ENCODE peak calls at places on chromosomes 12 and 14, in seven cellular contexts. P, T, H, I, R, M and W are unnamed samples.

GRCh38 chr12:115338566-115339294 is 654.8 kb upstream of the TBX3 start:
- DNase-seq in R (no peak), P (peak; percentile 16), T (no peak), M (no peak), H (no peak), I (no peak), W (no peak)

GRCh38 chr14:90849787-90850444 is 33.7 kb upstream of the TTC7B start:
- DNase-seq in M (no peak), H (no peak), P (no peak), T (no peak), R (no peak), I (no peak), W (no peak)

GRCh38 chr12:108305520-108305919 is 33.6 kb downstream of the CMKLR1 start:
- DNase-seq in R (no peak), I (peak; percentile 45), T (peak; percentile 97), M (peak; percentile 70), H (no peak), P (peak; percentile 88), W (peak; percentile 86)

GRCh38 chr12:53737494-53737808 is 10.2 kb upstream of the CALCOCO1 start:
- DNase-seq in I (no peak), M (no peak), P (no peak), T (no peak), H (no peak), R (no peak), W (no peak)

GRCh38 chr12:34396861-34397590 is 374.7 kb downstream of the ALG10 start:
- DNase-seq in M (peak; percentile 48), R (no peak), T (peak; percentile 39), H (no peak), I (no peak), P (no peak), W (peak; percentile 54)

GRCh38 chr12:52528641-52529143 is 8.5 kb upstream of the KRT5 start:
- DNase-seq in R (no peak), T (no peak), H (no peak), P (no peak), I (no peak), M (no peak), W (no peak)

GRCh38 chr14:96956464-96957239 is 159.5 kb downstream of the VRK1 start:
- DNase-seq in T (no peak), M (no peak), R (no peak), P (no peak), I (no peak), H (no peak), W (no peak)

GRCh38 chr12:44465139-44465538 is 411.0 kb downstream of the NELL2 start:
- DNase-seq in H (no peak), I (no peak), P (no peak), T (no peak), R (no peak), M (no peak), W (no peak)

GRCh38 chr12:41466762-41467270 is 278.7 kb downstream of the PDZRN4 start:
- DNase-seq in P (peak; percentile 20), I (no peak), H (no peak), R (no peak), T (no peak), M (no peak), W (no peak)

GRCh38 chr12:41274643-41275042 is 86.5 kb downstream of the PDZRN4 start:
- DNase-seq in T (no peak), P (peak; percentile 59), M (no peak), H (no peak), R (no peak), I (no peak), W (no peak)

GRCh38 chr14:51117579-51117978 is 22.7 kb upstream of the TRIM9 start:
- DNase-seq in M (no peak), T (no peak), P (no peak), R (no peak), I (no peak), H (no peak), W (no peak)

GRCh38 chr14:37186865-37187264 is 10.9 kb upstream of the MIPOL1 start:
- DNase-seq in H (no peak), T (no peak), P (no peak), I (no peak), R (no peak), M (no peak), W (no peak)

GRCh38 chr14:34707722-34708121 is 6.7 kb downstream of the CFL2 start:
- DNase-seq in I (no peak), R (no peak), H (no peak), M (no peak), T (no peak), P (no peak), W (no peak)

GRCh38 chr12:25436206-25436912 is 116.7 kb downstream of the LMNTD1 start:
- DNase-seq in P (peak; percentile 72), M (no peak), R (peak; percentile 82), I (peak; percentile 52), T (no peak), H (peak; percentile 63), W (no peak)

GRCh38 chr12:3493225-3494049 is 2.4 kb downstream of the PRMT8 start:
- DNase-seq in I (no peak), P (no peak), T (no peak), R (no peak), M (no peak), H (no peak), W (no peak)

GRCh38 chr12:109598428-109598854 is 24.8 kb downstream of the MVK start:
- DNase-seq in T (no peak), R (no peak), I (no peak), P (no peak), M (no peak), H (no peak), W (no peak)

GRCh38 chr12:109600481-109600880 is 26.9 kb downstream of the MVK start:
- DNase-seq in I (no peak), R (no peak), M (no peak), P (no peak), T (no peak), H (no peak), W (no peak)

GRCh38 chr12:109601557-109601956 is 28.0 kb downstream of the MVK start:
- DNase-seq in R (no peak), M (no peak), T (no peak), P (no peak), H (no peak), I (no peak), W (no peak)

GRCh38 chr12:109599087-109599486 is 25.5 kb downstream of the MVK start:
- DNase-seq in M (no peak), I (no peak), T (no peak), H (no peak), R (no peak), P (no peak), W (no peak)

DNA sequence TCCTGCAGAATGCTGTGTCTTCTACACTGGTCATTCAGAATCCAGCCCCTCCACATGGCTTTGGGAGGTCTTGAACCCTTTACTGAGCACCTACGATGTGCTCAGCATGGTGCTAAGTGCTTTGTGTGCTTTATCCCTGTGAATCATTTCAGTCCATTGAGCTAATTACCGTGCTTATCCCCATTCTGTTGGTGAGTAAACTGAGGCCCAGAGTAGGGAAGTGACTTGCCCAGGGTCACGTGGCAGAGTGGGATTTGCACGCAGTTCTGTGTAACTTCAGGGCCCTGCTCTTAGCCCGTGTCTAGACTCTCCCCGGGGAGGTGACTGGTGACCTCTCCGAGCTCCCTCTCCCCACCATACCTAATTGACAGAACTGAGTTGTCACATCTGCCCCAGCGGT is 27.4 kb downstream of the MVK start:
- DNase-seq in T (no peak), P (no peak), R (no peak), M (no peak), I (no peak), H (no peak), W (no peak)
- H3K27ac ChIP-seq in T (no peak overlapping the region), P (no peak overlapping the region), R (no peak overlapping the region), M (no peak overlapping the region), I (no peak overlapping the region), H (no peak overlapping the region), W (no peak overlapping the region)

GRCh38 chr12:124374147-124374546 is 79.3 kb downstream of the RFLNA start:
- DNase-seq in P (no peak), I (no peak), H (no peak), R (no peak), M (no peak), T (no peak), W (no peak)

GRCh38 chr12:124376435-124376834 is 81.5 kb downstream of the RFLNA start:
- DNase-seq in M (no peak), P (no peak), H (no peak), I (no peak), R (no peak), T (no peak), W (no peak)

GRCh38 chr12:124374567-124374966 is 79.7 kb downstream of the RFLNA start:
- DNase-seq in R (no peak), M (no peak), T (no peak), H (no peak), P (no peak), I (no peak), W (no peak)

GRCh38 chr12:124375789-124376175 is 80.9 kb downstream of the RFLNA start:
- DNase-seq in M (no peak), I (no peak), R (no peak), H (no peak), P (no peak), T (no peak), W (no peak)

DNA sequence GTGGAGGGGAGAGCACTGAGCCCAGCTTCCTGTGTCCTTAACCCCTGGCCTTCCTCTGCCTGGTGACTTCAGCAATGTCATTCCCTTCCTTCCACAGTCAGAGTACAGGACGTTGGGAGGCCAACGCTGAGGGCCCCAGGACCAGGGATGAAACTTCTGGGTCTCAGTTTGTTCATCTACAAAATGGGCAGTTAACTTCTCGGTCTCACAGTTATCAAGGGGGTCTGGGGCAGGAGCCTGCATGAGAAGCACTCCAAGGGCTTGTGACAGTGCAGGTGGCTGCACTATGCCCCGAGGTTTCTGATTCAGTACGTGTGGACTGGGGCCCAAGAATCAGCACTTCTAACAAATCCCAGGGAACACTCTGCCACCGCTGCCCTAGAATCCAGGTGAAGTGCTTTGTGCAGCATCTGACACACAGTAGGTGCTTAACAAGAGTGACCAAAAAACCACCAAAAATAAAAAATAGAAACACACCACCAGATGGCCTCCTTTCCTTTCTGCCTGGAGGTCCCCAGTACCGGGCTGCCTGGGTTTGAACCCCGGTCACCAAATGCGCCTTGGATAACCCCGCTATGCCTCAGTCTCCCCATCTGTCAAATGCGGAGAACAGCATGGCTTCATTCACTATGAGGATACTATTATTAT is 80.4 kb downstream of the RFLNA start:
- DNase-seq in I (no peak), R (no peak), M (no peak), H (no peak), P (no peak), T (no peak), W (no peak)
- TF ChIP-seq CTCF in I (no peak), R (peak; percentile 47), M (no peak), H (peak; percentile 35), P (no peak), T (no peak), W (no peak)

GRCh38 chr12:126347421-126347820 is 1282.2 kb downstream of the AACS start:
- DNase-seq in H (no peak), M (no peak), I (no peak), T (no peak), P (no peak), R (no peak), W (no peak)
- H3K9me3 ChIP-seq in H (peaks cover 6% of the 10 kb centered on the region), M (no peaks in the 10 kb centered on the region), I (no peaks in the 10 kb centered on the region), T (no peaks in the 10 kb centered on the region), P (no peaks in the 10 kb centered on the region), R (no peaks in the 10 kb centered on the region), W (no peaks in the 10 kb centered on the region)

DNA sequence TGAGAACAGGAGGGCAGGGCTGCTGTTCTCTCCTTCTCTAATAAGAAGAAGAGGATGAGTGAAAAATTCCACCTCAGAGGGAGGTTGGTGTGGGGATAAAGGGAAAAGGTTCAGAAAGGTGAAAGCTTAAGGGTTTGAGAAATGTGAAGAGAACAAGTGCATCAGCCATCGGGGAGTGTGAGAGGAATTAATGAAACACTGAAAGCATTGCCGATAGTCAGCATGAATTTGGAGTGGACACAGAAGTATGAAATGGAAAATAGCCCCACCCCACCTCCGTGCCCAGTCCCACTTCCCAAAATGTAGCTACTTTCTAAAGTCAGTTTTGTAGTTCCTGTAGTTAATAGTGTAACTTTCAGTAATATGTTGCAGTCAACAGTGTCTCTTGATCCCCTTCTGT is 33.4 kb downstream of the DIP2B start:
- DNase-seq in P (no peak), M (no peak), H (no peak), R (no peak), T (no peak), I (no peak), W (no peak)
- H3K27ac ChIP-seq in P (no peak overlapping the region), M (peak overlapping the region; percentile 65), H (peak overlapping the region; percentile 71), R (peak overlapping the region; percentile 60), T (no peak overlapping the region), I (peak overlapping the region; percentile 7), W (no peak overlapping the region)